ENCODE peak calls at places on chromosome X, in four cellular contexts. Y, V, U and X are unnamed samples. For H3K4me1, the result is how much of the 10 kb centered on the place peaks cover.

GRCh38 chrX:41240504-41240903 is 93.5 kb upstream of the DDX3X start:
- DNase-seq in Y (no peak), V (no peak), U (no peak), X (no peak)

GRCh38 chrX:113391875-113392274 is 551.2 kb upstream of the AMOT start:
- DNase-seq in Y (no peak), V (no peak), U (no peak), X (no peak)

GRCh38 chrX:49838374-49838773 is 9.3 kb downstream of the PAGE4 start:
- DNase-seq in Y (peak), V (peak), U (peak), X (no peak)

GRCh38 chrX:12997898-12998687 is 23.2 kb downstream of the TMSB4X start:
- DNase-seq in Y (peak), V (no peak), U (no peak), X (no peak)

GRCh38 chrX:40174594-40175415 is 77.0 kb upstream of the BCOR start:
- DNase-seq in Y (peak), V (peak), U (peak), X (peak)

GRCh38 chrX:39261446-39262147 is 460.3 kb downstream of the MID1IP1 start:
- DNase-seq in Y (no peak), V (no peak), U (peak), X (no peak)

GRCh38 chrX:145844886-145845285 is 27.3 kb downstream of the SLITRK2 start:
- DNase-seq in Y (no peak), V (no peak), U (no peak), X (no peak)

GRCh38 chrX:135977611-135978010 is 3.8 kb upstream of the MMGT1 start:
- DNase-seq in Y (no peak), V (no peak), U (no peak), X (no peak)

GRCh38 chrX:22486326-22486725 is 213.6 kb downstream of the CBLL2 start:
- DNase-seq in Y (no peak), V (no peak), U (no peak), X (no peak)

GRCh38 chrX:12981880-12982279 is 7.0 kb downstream of the TMSB4X start:
- DNase-seq in Y (no peak), V (no peak), U (no peak), X (no peak)

GRCh38 chrX:69139516-69139915 is 25.7 kb downstream of the PJA1 start:
- DNase-seq in Y (no peak), V (no peak), U (no peak), X (no peak)

GRCh38 chrX:85685843-85686242 is 306.4 kb upstream of the POF1B start:
- DNase-seq in Y (no peak), V (no peak), U (no peak), X (no peak)

GRCh38 chrX:74179071-74179470 is 124.9 kb upstream of the ZCCHC13 start:
- DNase-seq in Y (no peak), V (no peak), U (no peak), X (no peak)

GRCh38 chrX:110462957-110463356 is 104.3 kb downstream of the RTL9 start:
- DNase-seq in Y (no peak), V (no peak), U (no peak), X (no peak)

GRCh38 chrX:39736219-39737211 is 361.2 kb downstream of the BCOR start:
- DNase-seq in Y (peak), V (peak), U (no peak), X (peak)

GRCh38 chrX:100864967-100865366 is 9.2 kb downstream of the NOX1 start:
- DNase-seq in Y (no peak), V (no peak), U (no peak), X (no peak)

GRCh38 chrX:68503830-68504229 is 5.0 kb downstream of the YIPF6 start:
- DNase-seq in Y (no peak), V (no peak), U (no peak), X (no peak)

GRCh38 chrX:65643046-65643785 is 24.2 kb upstream of the MSN start:
- DNase-seq in Y (no peak), V (no peak), U (no peak), X (no peak)

GRCh38 chrX:22959204-22959920 is 40.4 kb upstream of the DDX53 start:
- DNase-seq in Y (no peak), V (no peak), U (no peak), X (no peak)

GRCh38 chrX:24146283-24146865 is 3.2 kb upstream of the ZFX start:
- DNase-seq in Y (no peak), V (no peak), U (peak), X (no peak)

GRCh38 chrX:46713672-46714487 is 45.0 kb downstream of the SLC9A7 start:
- DNase-seq in Y (no peak), V (no peak), U (no peak), X (no peak)

GRCh38 chrX:46712733-46713132 is 46.2 kb downstream of the SLC9A7 start:
- DNase-seq in Y (no peak), V (no peak), U (no peak), X (no peak)

GRCh38 chrX:46710927-46711623 is 47.8 kb downstream of the SLC9A7 start:
- DNase-seq in Y (no peak), V (no peak), U (no peak), X (no peak)

GRCh38 chrX:46707274-46707965 is 51.5 kb downstream of the SLC9A7 start:
- DNase-seq in Y (no peak), V (no peak), U (no peak), X (no peak)

GRCh38 chrX:46710425-46710824 is 48.5 kb downstream of the SLC9A7 start:
- DNase-seq in Y (no peak), V (no peak), U (no peak), X (no peak)
- TF ChIP-seq POLR2A in Y (no peak), V (no peak), U (no peak), X (no peak)

GRCh38 chrX:46953597-46953996 is 41.4 kb downstream of the JADE3 start:
- DNase-seq in Y (no peak), V (no peak), U (no peak), X (no peak)
- H3K4me1 ChIP-seq in Y (under half), V (under half), U (under half), X (under half)

GRCh38 chrX:30576881-30577280 is 685 bp downstream of the TASL start:
- DNase-seq in Y (no peak), V (no peak), U (no peak), X (no peak)
- TF ChIP-seq POLR2AphosphoS5 in Y (no peak), V (no peak), U (no peak), X (no peak)

DNA sequence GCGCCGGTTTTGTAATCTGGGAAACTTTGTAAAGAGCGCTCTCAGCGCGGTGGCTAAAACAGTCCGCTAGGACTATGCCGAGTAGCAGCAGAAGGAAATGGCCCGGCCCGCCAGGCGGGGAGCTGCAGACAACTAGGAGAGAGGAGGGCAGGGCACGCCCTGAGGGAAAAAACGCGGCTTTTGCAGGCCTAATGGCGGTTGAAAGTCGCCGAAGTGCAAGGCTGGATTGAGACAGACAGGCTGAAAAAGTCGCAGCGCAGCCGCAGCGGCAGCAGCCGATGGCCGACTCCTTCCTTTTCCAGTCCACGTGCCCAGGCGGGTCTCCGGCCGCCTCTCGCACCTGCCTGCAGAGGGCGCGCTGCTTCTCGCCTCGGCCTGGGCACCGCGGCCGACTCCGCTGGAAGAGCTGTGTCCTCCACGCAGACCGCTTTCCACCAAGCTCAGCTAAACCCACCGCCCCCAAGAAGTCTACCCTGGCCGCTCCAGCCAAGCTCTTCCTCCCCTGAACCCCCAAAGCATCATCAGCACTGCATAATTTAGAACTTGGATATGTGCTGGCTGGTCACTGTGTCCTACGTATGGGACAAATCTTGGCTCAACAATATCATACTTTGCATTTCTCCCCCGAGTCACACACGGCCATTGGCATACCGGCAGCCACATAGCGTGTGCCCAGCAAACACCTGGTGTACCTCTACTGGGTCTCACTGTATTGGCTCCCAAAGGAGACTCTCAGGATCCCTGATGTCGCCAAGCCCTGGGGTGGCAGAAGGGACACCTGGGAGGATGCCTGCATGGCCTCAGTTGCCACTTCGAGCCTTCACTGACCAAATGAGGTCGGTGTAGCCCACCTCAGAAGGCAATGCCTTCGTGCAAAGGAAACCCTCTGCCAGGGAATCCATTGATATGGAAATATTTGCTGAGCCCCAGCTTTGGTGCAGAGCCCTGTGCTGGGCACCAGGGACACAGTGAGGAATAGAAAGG is 14.5 kb downstream of the SLC25A5 start:
- DNase-seq in Y (peak), V (peak), U (peak), X (peak)
- TF ChIP-seq POLR2A in Y (no peak), V (peak), U (no peak), X (no peak)

GRCh38 chrX:153560000-153560399 is 38.9 kb downstream of the CCNQ start:
- DNase-seq in Y (no peak), V (no peak), U (no peak), X (no peak)
- H3K4me1 ChIP-seq in Y (under half), V (under half), U (under half), X (under half)

GRCh38 chrX:53686151-53686885 is at the start of gene HUWE1:
- DNase-seq in Y (peak), V (peak), U (peak), X (peak)
- TF ChIP-seq POLR2AphosphoS5 in Y (no peak), V (peak), U (peak), X (peak)

GRCh38 chrX:1657367-1658082 is 42.7 kb downstream of the ASMT start:
- DNase-seq in Y (no peak), V (peak), U (no peak), X (no peak)
- TF ChIP-seq POLR2A in Y (no peak), V (peak), U (no peak), X (no peak)

GRCh38 chrX:154738013-154738738 is 12.7 kb downstream of the GAB3 start:
- DNase-seq in Y (no peak), V (peak), U (peak), X (peak)
- H3K4me1 ChIP-seq in Y (under half), V (under half), U (under half), X (under half)

DNA sequence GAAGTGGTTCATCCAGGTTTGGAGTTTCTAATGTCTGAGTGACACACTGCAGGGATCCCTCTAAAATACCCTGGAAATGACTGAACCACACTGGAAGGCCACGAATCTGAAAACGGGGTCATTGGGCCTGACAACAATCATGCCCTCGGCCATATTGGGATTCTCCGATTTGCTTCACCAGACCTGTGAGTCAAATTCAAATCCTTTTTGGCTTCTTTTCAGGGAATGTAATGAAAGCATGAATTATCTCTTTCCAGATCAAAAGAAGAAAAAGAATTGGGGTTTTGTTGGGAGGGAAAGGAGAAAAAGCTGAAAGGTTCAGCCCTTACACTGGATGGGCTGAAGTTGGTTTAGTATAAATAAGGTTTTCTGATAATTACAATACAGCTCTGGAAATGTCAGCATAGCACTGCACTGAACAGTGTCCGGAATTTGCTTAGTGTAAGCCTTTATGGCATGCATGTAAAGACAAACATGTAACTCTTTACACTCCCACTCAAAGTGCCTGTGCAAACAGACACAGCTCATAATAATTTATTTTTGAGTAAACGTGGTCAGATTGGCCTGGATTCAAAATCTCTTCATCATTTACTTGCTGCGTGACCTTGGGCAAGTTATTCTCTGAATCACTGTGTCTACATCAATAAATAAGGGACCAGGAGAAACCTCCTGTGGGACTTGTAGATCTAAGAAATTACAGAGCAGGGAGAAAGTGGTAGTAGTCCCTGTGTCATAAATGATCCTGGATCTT is 21.4 kb downstream of the CT47C1 start:
- DNase-seq in Y (no peak), V (no peak), U (no peak), X (no peak)
- TF ChIP-seq POLR2AphosphoS5 in Y (no peak), V (no peak), U (no peak), X (no peak)

GRCh38 chrX:96688789-96689188 is 4.1 kb downstream of the DIAPH2 start:
- DNase-seq in Y (no peak), V (no peak), U (no peak), X (no peak)

GRCh38 chrX:96682516-96682915 is 2.1 kb upstream of the DIAPH2 start:
- DNase-seq in Y (no peak), V (no peak), U (no peak), X (no peak)

GRCh38 chrX:96685205-96686099 is 810 bp downstream of the DIAPH2 start:
- DNase-seq in Y (peak), V (peak), U (no peak), X (peak)

GRCh38 chrX:96683997-96684338 is 674 bp upstream of the DIAPH2 start:
- DNase-seq in Y (no peak), V (no peak), U (no peak), X (no peak)

DNA sequence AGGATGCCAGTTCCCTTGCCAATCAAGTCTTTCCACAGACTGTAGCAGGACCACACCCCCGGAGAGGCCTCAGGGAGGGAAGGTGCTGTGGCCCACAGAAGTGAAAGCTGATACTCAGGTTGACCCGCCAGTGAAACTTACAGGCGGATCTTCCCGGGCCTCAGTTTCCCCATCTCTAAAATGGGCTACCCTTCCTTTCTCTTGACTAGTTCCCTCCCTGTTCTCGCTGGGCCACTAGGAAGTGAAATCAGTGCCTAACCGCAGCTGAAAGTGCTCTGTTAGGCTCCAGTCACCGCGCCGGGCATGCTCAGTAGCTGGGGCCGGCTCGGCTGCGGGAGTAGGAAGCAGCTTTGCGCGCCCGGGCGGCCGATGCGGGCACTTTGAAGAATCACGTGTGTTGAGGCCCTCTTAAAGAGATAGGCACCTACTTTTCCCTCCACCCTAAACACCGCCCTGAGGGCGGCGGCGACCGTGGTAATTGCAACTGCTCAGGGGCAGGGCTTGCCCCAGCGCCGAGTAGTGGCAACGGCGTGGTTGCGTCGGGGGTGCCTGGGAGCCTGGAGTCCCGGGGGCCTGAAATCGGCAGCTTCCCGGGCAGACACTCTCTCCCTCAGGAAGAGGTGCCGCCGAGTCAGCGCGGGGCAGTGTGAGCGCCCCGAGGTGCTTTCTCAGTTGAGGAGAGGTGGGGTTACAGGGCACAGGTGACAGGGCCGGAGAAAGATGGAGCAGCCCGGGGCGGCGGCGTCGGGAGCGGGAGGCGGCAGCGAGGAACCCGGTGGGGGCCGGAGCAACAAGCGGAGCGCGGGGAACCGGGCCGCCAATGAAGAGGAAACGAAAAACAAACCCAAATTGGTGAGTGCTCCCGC is at the start of gene DIAPH2:
- DNase-seq in Y (peak), V (peak), U (no peak), X (peak)
- TF ChIP-seq POLR2A in Y (no peak), V (peak), U (no peak), X (no peak)